ENCODE peak calls at places on chromosomes 11 and 22, in ten cellular contexts. W is fibroblast of lung, X is Caco-2, L is OCI-LY7, K is psoas muscle, R is AG04450, D is endodermal cell, A is MCF 10A, H is foreskin keratinocyte, I is IMR-90. E is an unnamed sample.
A peak's percentile ranks its signal among the peaks of the same experiment; 100 is the strongest.

GRCh38 chr22:19757140-19757984 is 3.2 kb upstream of the TBX1 start:
- DNase-seq in W (no peak), X (peak; percentile 35), L (peak; percentile 53), K (no peak), R (no peak), D (peak; percentile 71), A (no peak), H (no peak), I (no peak), E (no peak)

GRCh38 chr11:58024601-58025091 is 965 bp downstream of the OR9Q1 start:
- DNase-seq in W (peak; percentile 59), X (no peak), L (no peak), K (peak; percentile 82), R (no peak), D (no peak), A (peak; percentile 84), H (no peak), I (peak; percentile 60), E (no peak)

GRCh38 chr11:66467756-66468155 is 1.1 kb downstream of the PELI3 start:
- DNase-seq in W (no peak), X (no peak), L (no peak), K (peak; percentile 60), R (no peak), D (no peak), A (no peak), H (no peak), I (no peak), E (no peak)

GRCh38 chr11:131370090-131370751 is at the start of gene NTM:
- DNase-seq in W (peak; percentile 68), X (no peak), L (no peak), K (peak; percentile 68), R (no peak), D (no peak), A (no peak), H (peak; percentile 17), I (peak; percentile 7), E (no peak)

GRCh38 chr11:11993814-11994213 is 14.6 kb downstream of the DKK3 start:
- DNase-seq in W (peak; percentile 87), X (no peak), L (no peak), K (no peak), R (no peak), D (no peak), A (peak; percentile 93), H (peak; percentile 86), I (peak; percentile 86), E (no peak)

GRCh38 chr11:107078375-107078774 is 60.1 kb upstream of the GUCY1A2 start:
- DNase-seq in W (no peak), X (no peak), L (no peak), K (no peak), R (no peak), D (no peak), A (peak; percentile 10), H (peak; percentile 12), I (no peak), E (no peak)

GRCh38 chr11:25317221-25317620 is 820.4 kb downstream of the LUZP2 start:
- DNase-seq in W (peak; percentile 0), X (no peak), L (no peak), K (no peak), R (no peak), D (no peak), A (no peak), H (peak; percentile 69), I (peak; percentile 13), E (no peak)

GRCh38 chr11:96085349-96085910 is 161.5 kb upstream of the MTMR2 start:
- DNase-seq in W (no peak), X (no peak), L (no peak), K (no peak), R (no peak), D (no peak), A (no peak), H (no peak), I (no peak), E (no peak)

GRCh38 chr22:48980918-48981317 is 846.8 kb downstream of the BRD1 start:
- DNase-seq in W (no peak), X (no peak), L (no peak), K (no peak), R (no peak), D (no peak), A (no peak), H (no peak), I (no peak), E (no peak)

GRCh38 chr22:48980409-48980808 is 847.3 kb downstream of the BRD1 start:
- DNase-seq in W (no peak), X (no peak), L (no peak), K (no peak), R (no peak), D (no peak), A (no peak), H (no peak), I (no peak), E (no peak)

GRCh38 chr22:48976556-48977535 is 850.8 kb downstream of the BRD1 start:
- DNase-seq in W (no peak), X (no peak), L (no peak), K (no peak), R (no peak), D (no peak), A (no peak), H (no peak), I (no peak), E (no peak)

GRCh38 chr22:48981671-48982070 is 846.0 kb downstream of the BRD1 start:
- DNase-seq in W (no peak), X (no peak), L (no peak), K (no peak), R (no peak), D (no peak), A (no peak), H (no peak), I (no peak), E (no peak)

DNA sequence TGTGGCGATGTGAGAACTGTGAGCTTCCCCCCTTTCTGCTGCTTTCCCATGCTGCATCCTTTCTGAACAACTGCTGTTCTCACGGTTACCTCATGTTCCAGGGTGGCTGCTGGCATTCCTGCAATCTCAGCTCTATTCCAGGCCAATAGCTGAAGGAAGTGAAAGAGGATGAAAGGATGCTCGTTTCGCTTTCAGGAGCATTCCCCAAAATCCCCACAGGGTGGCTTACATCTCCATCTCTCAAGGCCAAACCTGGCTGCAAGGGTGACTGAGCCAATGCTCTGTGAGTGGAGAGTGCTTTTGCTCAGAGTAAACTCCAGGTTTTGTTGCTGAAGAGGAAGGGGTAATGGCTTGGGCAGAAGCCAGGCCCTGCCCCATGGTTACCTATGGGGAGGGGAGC is 848.2 kb downstream of the BRD1 start:
- DNase-seq in W (no peak), X (peak; percentile 31), L (peak; percentile 6), K (no peak), R (no peak), D (peak; percentile 86), A (no peak), H (no peak), I (no peak), E (no peak)
- TF ChIP-seq CTCF in W (no peak), X (peak; percentile 1), L (peak; percentile 42), K (no peak), R (no peak), D (peak; percentile 73), A (no peak), H (no peak), I (no peak), E (no peak)

DNA sequence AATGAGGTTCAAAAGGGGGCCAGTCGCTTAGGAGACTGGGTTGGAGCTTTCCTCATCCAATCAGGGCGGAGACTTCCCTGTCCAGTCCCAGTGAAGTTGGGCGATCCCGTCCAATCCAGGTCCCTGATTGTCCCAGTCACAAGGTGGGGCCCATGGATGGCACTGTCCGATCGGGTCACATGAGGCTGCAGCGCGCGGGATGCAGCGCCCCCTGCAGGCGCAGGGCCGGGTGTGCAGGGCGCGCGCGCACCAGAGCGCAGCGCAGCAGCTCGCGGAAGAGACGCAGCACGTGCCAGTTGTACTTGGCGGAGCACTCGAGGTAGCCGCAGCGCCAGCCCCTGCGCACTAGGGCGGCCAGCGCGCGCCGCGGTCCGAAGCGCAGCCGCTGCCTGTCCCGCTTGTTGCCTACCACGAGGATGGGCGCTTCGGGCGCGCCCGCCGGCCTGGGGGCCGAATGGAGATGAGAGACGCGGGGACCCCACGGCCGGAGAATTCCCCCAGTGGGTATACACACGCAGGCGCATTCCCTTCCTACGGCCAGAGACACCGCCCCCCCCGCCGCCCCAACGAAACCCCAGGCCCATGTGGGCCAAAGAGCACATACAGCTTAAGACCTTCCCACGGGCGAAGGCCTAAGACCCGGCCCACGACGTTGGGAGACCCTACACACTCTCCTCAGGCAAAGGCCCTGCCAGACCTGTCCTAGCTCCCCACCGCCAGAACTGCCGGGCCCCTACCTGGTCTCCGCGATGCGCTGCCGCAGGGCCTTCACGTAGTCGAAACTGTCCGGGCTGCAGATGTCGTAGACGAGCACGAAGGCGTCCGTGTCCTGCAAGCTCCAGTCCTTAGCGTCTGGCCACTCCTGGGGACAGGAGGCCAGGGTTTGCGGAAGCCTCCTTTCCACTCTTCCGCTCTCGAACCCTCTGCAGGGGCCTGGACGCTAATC is 2.1 kb downstream of the RASL10A start:
- DNase-seq in W (no peak), X (no peak), L (no peak), K (peak; percentile 79), R (no peak), D (peak; percentile 93), A (no peak), H (peak; percentile 13), I (no peak), E (no peak)
- TF ChIP-seq CTCF in W (peak; percentile 48), X (no peak), L (peak; percentile 72), K (peak; percentile 43), R (peak; percentile 54), D (peak; percentile 96), A (peak; percentile 49), H (peak; percentile 90), I (peak; percentile 49), E (peak; percentile 53)

GRCh38 chr11:65084598-65085375 is 765 bp downstream of the ZFPL1 start:
- DNase-seq in W (no peak), X (no peak), L (no peak), K (no peak), R (no peak), D (no peak), A (no peak), H (no peak), I (no peak), E (no peak)

GRCh38 chr11:65083834-65084597 is at the start of the genes CDCA5 and ZFPL1:
- DNase-seq in W (peak; percentile 93), X (peak; percentile 97), L (peak; percentile 97), K (peak; percentile 97), R (peak; percentile 87), D (peak; percentile 97), A (peak; percentile 94), H (peak; percentile 87), I (peak; percentile 94), E (peak; percentile 99)

GRCh38 chr11:65086809-65087208 is 2.8 kb downstream of the ZFPL1 start:
- DNase-seq in W (no peak), X (no peak), L (no peak), K (no peak), R (no peak), D (no peak), A (no peak), H (no peak), I (no peak), E (no peak)

GRCh38 chr11:65087216-65087615 is 3.2 kb downstream of the ZFPL1 start:
- DNase-seq in W (no peak), X (no peak), L (no peak), K (no peak), R (no peak), D (no peak), A (no peak), H (no peak), I (no peak), E (no peak)

DNA sequence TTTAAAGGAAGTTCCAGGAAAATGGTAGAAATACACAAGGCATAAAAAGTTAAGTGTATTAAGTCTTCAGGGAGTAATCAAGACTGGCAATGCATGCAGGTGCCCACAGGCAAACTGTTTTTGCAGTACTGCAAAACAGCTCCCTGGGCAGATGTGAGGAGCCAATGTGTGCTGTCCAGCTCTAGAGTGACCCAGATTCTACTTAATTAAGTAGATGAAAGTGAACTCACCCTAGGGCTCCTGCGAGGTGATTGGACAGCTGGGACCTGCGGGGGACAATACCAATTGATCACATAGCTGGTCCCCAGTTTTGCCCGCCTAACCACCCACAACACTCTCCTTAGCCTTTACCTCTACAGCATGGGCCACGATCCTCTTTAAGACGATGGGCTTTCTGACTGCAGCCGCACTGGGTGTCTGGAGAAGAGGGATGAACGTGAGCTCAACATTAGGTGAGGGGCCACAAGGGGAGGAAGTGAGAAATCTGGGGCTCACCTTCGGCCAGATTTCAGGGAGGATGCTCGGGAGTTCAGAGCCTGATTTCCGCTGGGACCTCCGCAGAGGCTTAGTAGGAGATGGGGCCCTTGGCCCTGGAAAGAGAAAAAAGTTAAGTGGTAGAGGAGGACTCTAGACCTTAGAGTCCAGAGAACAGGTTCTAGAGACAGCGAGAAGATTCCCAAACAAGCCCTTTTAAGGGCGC is 556 bp downstream of the CDCA5 start:
- DNase-seq in W (no peak), X (no peak), L (peak; percentile 43), K (no peak), R (no peak), D (no peak), A (no peak), H (no peak), I (no peak), E (no peak)
- TF ChIP-seq CTCF in W (no peak), X (no peak), L (no peak), K (no peak), R (no peak), D (no peak), A (no peak), H (no peak), I (no peak), E (no peak)

GRCh38 chr11:64180871-64181270 is 5.1 kb upstream of the STIP1 start:
- DNase-seq in W (no peak), X (no peak), L (no peak), K (no peak), R (no peak), D (no peak), A (no peak), H (no peak), I (no peak), E (no peak)

GRCh38 chr11:64183890-64184289 is 2.1 kb upstream of the STIP1 start:
- DNase-seq in W (no peak), X (no peak), L (no peak), K (no peak), R (no peak), D (no peak), A (no peak), H (no peak), I (no peak), E (no peak)

GRCh38 chr11:64185323-64186204 is at the start of gene STIP1:
- DNase-seq in W (peak; percentile 100), X (peak; percentile 99), L (peak; percentile 100), K (peak; percentile 99), R (peak; percentile 100), D (peak; percentile 100), A (peak; percentile 100), H (peak; percentile 100), I (peak; percentile 100), E (peak; percentile 97)

GRCh38 chr11:64181506-64182411 is 4.2 kb upstream of the STIP1 start:
- DNase-seq in W (peak; percentile 93), X (peak; percentile 68), L (peak; percentile 78), K (peak; percentile 97), R (peak; percentile 71), D (peak; percentile 93), A (peak; percentile 90), H (peak; percentile 80), I (peak; percentile 93), E (peak; percentile 52)

DNA sequence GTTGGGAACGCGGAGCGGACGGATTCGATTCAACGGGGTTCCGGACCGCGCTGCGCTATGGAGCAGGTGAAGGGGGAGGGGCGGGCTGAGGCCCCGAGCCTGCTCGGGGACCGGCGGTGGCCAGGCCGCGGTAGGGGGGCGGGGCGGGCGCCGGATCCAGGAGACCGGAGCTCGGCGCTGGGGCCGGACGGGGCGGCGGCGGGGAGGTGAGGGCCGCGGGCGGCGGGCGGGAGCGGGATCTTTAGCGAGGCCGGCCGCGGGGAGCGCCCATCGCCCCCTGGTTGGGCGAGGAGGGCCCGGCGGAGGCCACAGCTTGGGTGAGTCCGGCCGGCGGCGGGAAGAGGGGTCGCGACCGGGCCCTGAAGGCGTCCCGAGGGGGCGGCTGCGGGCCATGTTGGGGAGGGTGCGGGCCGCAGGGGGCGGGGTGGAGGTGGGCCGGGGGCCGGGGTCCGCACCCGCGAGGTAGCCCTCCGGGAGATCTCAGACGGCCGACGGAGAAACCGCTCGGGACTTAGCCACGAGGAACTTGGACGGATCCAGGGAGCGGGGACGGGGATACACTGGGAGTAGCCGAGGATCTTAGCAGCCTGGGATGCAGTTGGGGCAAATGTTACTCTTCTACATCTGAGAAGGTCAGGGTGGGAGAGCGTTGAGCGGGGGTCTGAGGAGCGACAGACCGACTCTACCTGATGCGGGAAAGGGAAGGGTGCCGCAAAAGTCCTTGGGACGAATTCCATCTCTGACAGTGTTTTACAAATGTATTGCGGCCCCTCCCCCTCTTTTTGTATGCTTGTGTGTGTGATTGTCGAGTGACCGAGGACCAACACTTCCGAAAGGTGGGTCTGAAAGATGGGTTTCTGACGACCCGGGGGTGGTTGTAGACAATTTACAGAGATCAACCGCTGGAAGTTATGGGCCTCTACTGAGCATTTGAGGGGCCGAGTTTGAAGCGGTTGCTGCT is 514 bp downstream of the STIP1 start:
- DNase-seq in W (peak; percentile 11), X (peak; percentile 35), L (peak; percentile 40), K (no peak), R (no peak), D (no peak), A (peak; percentile 31), H (peak; percentile 28), I (peak; percentile 2), E (peak; percentile 7)
- TF ChIP-seq CTCF in W (no peak), X (no peak), L (peak; percentile 19), K (peak; percentile 31), R (no peak), D (peak; percentile 52), A (peak; percentile 23), H (no peak), I (no peak), E (peak; percentile 22)

E was measured in GM10248.